ENCODE peak calls at places on chromosomes 12 and 14, in six cellular contexts. One of them, this sample, is unnamed.

GRCh38 chr12:29889737-29890136 is 106.0 kb upstream of the TMTC1 start:
- DNase-seq in fibroblast of pulmonary artery: peak
- DNase-seq in progenitor cell of endocrine pancreas: peak
- DNase-seq in stomach: peak
- DNase-seq in K562: no peak
- DNase-seq in GM13976: no peak
- DNase-seq in this sample: peak

GRCh38 chr14:94795372-94795771 is 25.5 kb upstream of the GSC start:
- DNase-seq in fibroblast of pulmonary artery: no peak
- DNase-seq in progenitor cell of endocrine pancreas: no peak
- DNase-seq in stomach: no peak
- DNase-seq in K562: no peak
- DNase-seq in GM13976: no peak
- DNase-seq in this sample: no peak

GRCh38 chr14:55715889-55716288 is 135.9 kb downstream of the KTN1 start:
- DNase-seq in fibroblast of pulmonary artery: peak
- DNase-seq in progenitor cell of endocrine pancreas: no peak
- DNase-seq in stomach: no peak
- DNase-seq in K562: no peak
- DNase-seq in GM13976: peak
- DNase-seq in this sample: no peak

GRCh38 chr12:22986997-22987396 is 362.0 kb downstream of the ETNK1 start:
- DNase-seq in fibroblast of pulmonary artery: no peak
- DNase-seq in progenitor cell of endocrine pancreas: no peak
- DNase-seq in stomach: no peak
- DNase-seq in K562: no peak
- DNase-seq in GM13976: no peak
- DNase-seq in this sample: no peak

GRCh38 chr12:129717438-129717837 is 186.4 kb downstream of the TMEM132D start:
- DNase-seq in fibroblast of pulmonary artery: no peak
- DNase-seq in progenitor cell of endocrine pancreas: no peak
- DNase-seq in stomach: no peak
- DNase-seq in K562: no peak
- DNase-seq in GM13976: no peak
- DNase-seq in this sample: no peak

GRCh38 chr12:41250748-41251147 is 62.6 kb downstream of the PDZRN4 start:
- DNase-seq in fibroblast of pulmonary artery: no peak
- DNase-seq in progenitor cell of endocrine pancreas: no peak
- DNase-seq in stomach: no peak
- DNase-seq in K562: no peak
- DNase-seq in GM13976: no peak
- DNase-seq in this sample: no peak

GRCh38 chr12:111446044-111446581 is 40.4 kb downstream of the SH2B3 start:
- DNase-seq in fibroblast of pulmonary artery: peak
- DNase-seq in progenitor cell of endocrine pancreas: no peak
- DNase-seq in stomach: peak
- DNase-seq in K562: no peak
- DNase-seq in GM13976: no peak
- DNase-seq in this sample: no peak

GRCh38 chr12:114391088-114391487 is 14.9 kb downstream of the TBX5 start:
- DNase-seq in fibroblast of pulmonary artery: no peak
- DNase-seq in progenitor cell of endocrine pancreas: no peak
- DNase-seq in stomach: no peak
- DNase-seq in K562: no peak
- DNase-seq in GM13976: no peak
- DNase-seq in this sample: no peak

GRCh38 chr12:68264175-68264863 is 10.9 kb upstream of the IL22 start:
- DNase-seq in fibroblast of pulmonary artery: no peak
- DNase-seq in progenitor cell of endocrine pancreas: no peak
- DNase-seq in stomach: no peak
- DNase-seq in K562: no peak
- DNase-seq in GM13976: no peak
- DNase-seq in this sample: no peak

GRCh38 chr12:74490390-74491064 is 47.1 kb upstream of the ATXN7L3B start:
- DNase-seq in fibroblast of pulmonary artery: no peak
- DNase-seq in progenitor cell of endocrine pancreas: no peak
- DNase-seq in stomach: no peak
- DNase-seq in K562: no peak
- DNase-seq in GM13976: no peak
- DNase-seq in this sample: no peak

GRCh38 chr14:53596845-53597525 is 359.6 kb downstream of the BMP4 start:
- DNase-seq in fibroblast of pulmonary artery: no peak
- DNase-seq in progenitor cell of endocrine pancreas: no peak
- DNase-seq in stomach: no peak
- DNase-seq in K562: no peak
- DNase-seq in GM13976: no peak
- DNase-seq in this sample: no peak

DNA sequence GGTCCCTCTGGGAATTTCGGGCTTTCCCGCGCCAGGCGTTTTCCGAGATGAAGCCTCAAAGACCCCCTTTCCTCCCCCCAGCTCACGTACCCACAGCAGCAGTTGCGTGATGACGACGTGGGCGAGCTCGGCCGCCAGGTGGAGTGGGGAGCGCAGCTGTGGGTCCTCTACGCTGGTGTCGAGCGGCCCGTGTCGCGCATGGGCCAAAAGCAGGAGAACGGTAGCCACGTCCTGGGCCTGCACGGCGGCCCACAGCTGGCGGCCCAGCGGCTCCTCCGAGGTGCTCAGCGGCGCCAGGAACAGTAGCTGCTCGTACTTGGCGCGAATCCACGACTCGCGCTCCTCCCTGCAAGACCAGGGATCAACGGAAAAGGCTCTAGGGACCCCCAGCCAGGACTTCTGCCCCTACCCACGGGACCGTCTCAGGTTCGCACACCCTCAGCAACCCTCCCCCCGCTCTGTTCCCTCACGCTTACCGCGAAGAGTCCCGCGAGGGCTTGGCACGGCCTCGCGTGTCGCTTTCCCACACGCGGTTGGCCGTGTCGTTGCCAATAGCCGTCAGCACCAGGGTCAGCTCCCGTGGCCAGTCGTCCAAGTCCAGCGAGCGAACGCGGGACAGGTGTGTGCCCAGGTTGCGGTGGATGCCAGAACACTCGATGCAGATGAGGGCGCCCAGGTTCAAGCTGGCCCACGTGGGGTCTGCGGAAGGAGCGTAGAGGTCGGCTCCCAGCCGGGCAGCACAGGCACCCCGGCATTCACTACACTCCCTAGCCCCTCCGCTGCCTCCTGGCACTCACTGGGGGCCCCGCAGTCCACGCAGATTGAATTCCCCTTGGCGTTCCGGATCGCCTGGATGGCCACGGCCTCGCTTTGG is 11.4 kb downstream of the AGAP2 start:
- DNase-seq in fibroblast of pulmonary artery: no peak
- DNase-seq in progenitor cell of endocrine pancreas: peak
- DNase-seq in stomach: peak
- DNase-seq in K562: no peak
- DNase-seq in GM13976: peak
- DNase-seq in this sample: no peak
- TF ChIP-seq CTCF in fibroblast of pulmonary artery: peak
- TF ChIP-seq CTCF in progenitor cell of endocrine pancreas: no peak
- TF ChIP-seq CTCF in stomach: peak
- TF ChIP-seq CTCF in K562: no peak
- TF ChIP-seq CTCF in GM13976: no peak
- TF ChIP-seq CTCF in this sample: peak

GRCh38 chr14:70259420-70259819 is 70.7 kb upstream of the SLC8A3 start:
- DNase-seq in fibroblast of pulmonary artery: no peak
- DNase-seq in progenitor cell of endocrine pancreas: no peak
- DNase-seq in stomach: no peak
- DNase-seq in K562: no peak
- DNase-seq in GM13976: no peak
- DNase-seq in this sample: no peak

GRCh38 chr14:70254476-70254961 is 65.8 kb upstream of the SLC8A3 start:
- DNase-seq in fibroblast of pulmonary artery: peak
- DNase-seq in progenitor cell of endocrine pancreas: peak
- DNase-seq in stomach: peak
- DNase-seq in K562: peak
- DNase-seq in GM13976: peak
- DNase-seq in this sample: peak

DNA sequence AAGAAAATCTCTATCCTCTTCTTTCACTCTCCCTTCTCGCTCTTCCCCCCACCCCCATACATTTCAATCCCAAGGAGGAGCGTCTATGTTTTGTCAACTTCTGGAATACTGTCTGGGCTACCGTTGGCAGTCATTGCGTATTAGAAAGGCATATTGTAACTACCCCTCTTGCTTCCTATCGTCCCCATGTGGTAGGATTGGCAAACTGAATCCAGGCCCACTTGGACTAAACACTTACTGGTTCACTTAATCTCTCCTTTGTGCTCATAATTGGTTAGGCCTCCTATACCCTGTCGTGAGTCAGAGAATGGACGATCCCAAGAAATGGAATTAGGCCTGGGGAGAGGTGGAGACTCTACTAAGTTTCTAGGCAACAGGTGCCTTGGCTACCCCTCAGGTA is 68.8 kb upstream of the SLC8A3 start:
- DNase-seq in fibroblast of pulmonary artery: no peak
- DNase-seq in progenitor cell of endocrine pancreas: no peak
- DNase-seq in stomach: no peak
- DNase-seq in K562: peak
- DNase-seq in GM13976: peak
- DNase-seq in this sample: no peak
- TF ChIP-seq CTCF in fibroblast of pulmonary artery: no peak
- TF ChIP-seq CTCF in progenitor cell of endocrine pancreas: no peak
- TF ChIP-seq CTCF in stomach: no peak
- TF ChIP-seq CTCF in K562: peak
- TF ChIP-seq CTCF in GM13976: peak
- TF ChIP-seq CTCF in this sample: peak

GRCh38 chr14:75428230-75429104 is 645 bp downstream of the JDP2 start:
- DNase-seq in fibroblast of pulmonary artery: peak
- DNase-seq in progenitor cell of endocrine pancreas: no peak
- DNase-seq in stomach: peak
- DNase-seq in K562: peak
- DNase-seq in GM13976: peak
- DNase-seq in this sample: peak

GRCh38 chr14:75429562-75429961 is 1.7 kb downstream of the JDP2 start:
- DNase-seq in fibroblast of pulmonary artery: no peak
- DNase-seq in progenitor cell of endocrine pancreas: no peak
- DNase-seq in stomach: no peak
- DNase-seq in K562: no peak
- DNase-seq in GM13976: no peak
- DNase-seq in this sample: no peak

GRCh38 chr14:75426332-75427125 is 1.3 kb upstream of the JDP2 start:
- DNase-seq in fibroblast of pulmonary artery: no peak
- DNase-seq in progenitor cell of endocrine pancreas: no peak
- DNase-seq in stomach: no peak
- DNase-seq in K562: no peak
- DNase-seq in GM13976: peak
- DNase-seq in this sample: no peak

GRCh38 chr14:75427126-75427481 is 718 bp upstream of the JDP2 start:
- DNase-seq in fibroblast of pulmonary artery: no peak
- DNase-seq in progenitor cell of endocrine pancreas: no peak
- DNase-seq in stomach: no peak
- DNase-seq in K562: no peak
- DNase-seq in GM13976: peak
- DNase-seq in this sample: no peak

DNA sequence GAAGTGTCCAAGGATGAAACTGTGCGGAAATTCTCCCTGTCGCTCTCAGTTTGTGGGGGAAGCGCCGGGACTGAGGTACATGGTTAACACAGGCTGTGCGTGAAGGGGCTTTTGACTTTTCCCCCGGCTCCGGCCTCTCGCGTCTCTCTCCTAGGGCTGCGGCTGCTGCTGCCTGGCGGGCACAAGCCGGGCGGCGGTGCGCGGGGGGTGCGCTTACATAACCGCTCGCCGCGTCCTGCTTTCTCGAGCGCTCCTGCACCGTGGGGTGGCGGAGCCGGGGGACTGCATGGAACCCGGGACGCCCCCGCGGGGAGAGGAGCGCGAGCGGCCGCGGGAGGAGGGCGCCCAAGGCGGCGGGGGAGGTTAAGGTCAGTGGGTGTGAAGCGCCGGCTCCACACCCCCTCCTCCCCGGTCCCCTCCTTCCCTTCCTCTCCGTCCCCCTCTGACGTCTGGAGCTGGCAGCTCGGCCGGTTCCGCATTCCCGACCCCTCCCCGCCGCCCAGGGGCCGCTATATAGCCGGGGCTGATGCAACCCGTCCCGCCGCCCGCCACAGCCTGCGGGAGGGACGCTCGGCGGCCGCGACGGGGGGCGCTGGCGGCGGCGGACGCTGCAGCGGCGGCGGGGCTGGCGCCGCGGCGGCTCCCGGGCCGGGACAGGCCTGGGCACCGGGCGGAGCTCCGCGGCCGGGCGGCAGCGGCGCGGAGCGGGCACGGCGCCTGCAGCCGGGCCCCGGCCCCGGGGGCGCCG is at the start of gene JDP2:
- DNase-seq in fibroblast of pulmonary artery: peak
- DNase-seq in progenitor cell of endocrine pancreas: peak
- DNase-seq in stomach: peak
- DNase-seq in K562: peak
- DNase-seq in GM13976: peak
- DNase-seq in this sample: peak
- TF ChIP-seq CTCF in fibroblast of pulmonary artery: no peak
- TF ChIP-seq CTCF in progenitor cell of endocrine pancreas: no peak
- TF ChIP-seq CTCF in stomach: no peak
- TF ChIP-seq CTCF in K562: peak
- TF ChIP-seq CTCF in GM13976: no peak
- TF ChIP-seq CTCF in this sample: no peak

GRCh38 chr14:52305014-52305413 is 9.1 kb upstream of the PTGER2 start:
- DNase-seq in fibroblast of pulmonary artery: no peak
- DNase-seq in progenitor cell of endocrine pancreas: no peak
- DNase-seq in stomach: no peak
- DNase-seq in K562: no peak
- DNase-seq in GM13976: no peak
- DNase-seq in this sample: no peak

GRCh38 chr14:52304248-52304904 is 9.7 kb upstream of the PTGER2 start:
- DNase-seq in fibroblast of pulmonary artery: no peak
- DNase-seq in progenitor cell of endocrine pancreas: no peak
- DNase-seq in stomach: no peak
- DNase-seq in K562: no peak
- DNase-seq in GM13976: no peak
- DNase-seq in this sample: no peak

GRCh38 chr14:52296378-52296777 is 17.7 kb upstream of the PTGER2 start:
- DNase-seq in fibroblast of pulmonary artery: no peak
- DNase-seq in progenitor cell of endocrine pancreas: no peak
- DNase-seq in stomach: no peak
- DNase-seq in K562: no peak
- DNase-seq in GM13976: no peak
- DNase-seq in this sample: no peak

GRCh38 chr14:52298795-52299194 is 15.3 kb upstream of the PTGER2 start:
- DNase-seq in fibroblast of pulmonary artery: no peak
- DNase-seq in progenitor cell of endocrine pancreas: no peak
- DNase-seq in stomach: no peak
- DNase-seq in K562: no peak
- DNase-seq in GM13976: no peak
- DNase-seq in this sample: no peak

DNA sequence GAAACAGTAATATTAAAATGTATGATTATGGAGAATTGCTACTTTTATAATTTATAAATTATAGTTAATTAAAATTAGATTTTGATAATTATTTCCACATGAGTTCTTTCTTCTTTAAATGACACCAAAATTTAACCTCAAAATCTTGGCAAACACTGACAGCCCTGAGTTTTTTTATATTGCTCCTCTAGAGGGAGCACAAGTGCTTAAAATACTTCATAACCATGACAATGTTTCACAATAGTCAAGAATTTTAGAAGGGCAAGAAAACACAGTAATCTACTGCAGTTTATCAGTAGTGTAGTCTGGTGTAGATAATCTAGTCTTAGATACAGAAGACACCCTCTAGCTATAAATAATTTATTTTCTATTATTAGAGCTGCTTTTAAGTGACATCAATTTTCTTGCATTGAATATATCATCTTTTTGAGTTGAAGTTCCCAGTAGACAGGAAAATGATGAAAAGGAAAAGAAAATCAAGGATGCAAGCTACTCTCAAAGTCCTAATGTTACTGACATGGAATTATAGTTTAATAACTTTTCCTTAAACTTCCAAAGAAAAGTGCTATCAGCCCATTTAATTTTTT is 14.3 kb upstream of the PTGER2 start:
- DNase-seq in fibroblast of pulmonary artery: peak
- DNase-seq in progenitor cell of endocrine pancreas: no peak
- DNase-seq in stomach: no peak
- DNase-seq in K562: peak
- DNase-seq in GM13976: peak
- DNase-seq in this sample: no peak
- TF ChIP-seq CTCF in fibroblast of pulmonary artery: peak
- TF ChIP-seq CTCF in progenitor cell of endocrine pancreas: peak
- TF ChIP-seq CTCF in stomach: peak
- TF ChIP-seq CTCF in K562: peak
- TF ChIP-seq CTCF in GM13976: peak
- TF ChIP-seq CTCF in this sample: peak